ENCODE peak calls at places on chromosomes 1 and 21, in seven cellular contexts. O, H, V, A, L, R and J are unnamed samples.

GRCh38 chr1:112995890-112996289 is 39.9 kb upstream of the SLC16A1 start:
- DNase-seq in V (no peak), O (peak; percentile 39), L (no peak), R (no peak), A (no peak), H (no peak), J (no peak)

GRCh38 chr1:151729157-151729965 is 8.0 kb downstream of the RIIAD1 start:
- DNase-seq in A (no peak), O (no peak), R (peak; percentile 25), H (no peak), L (no peak), V (no peak), J (no peak)

GRCh38 chr1:205488074-205488723 is 16.3 kb upstream of the CDK18 start:
- DNase-seq in L (peak; percentile 79), V (peak; percentile 69), R (peak; percentile 82), O (peak; percentile 79), H (peak; percentile 65), A (peak; percentile 69), J (peak; percentile 55)

GRCh38 chr21:45525153-45525909 is 16.9 kb downstream of the SLC19A1 start:
- DNase-seq in H (no peak), R (peak; percentile 81), L (no peak), V (peak; percentile 67), O (no peak), A (no peak), J (no peak)

GRCh38 chr1:94418664-94419655 is 771 bp downstream of the ABCD3 start:
- DNase-seq in V (peak; percentile 70), R (peak; percentile 89), O (peak; percentile 47), L (peak; percentile 7), A (peak; percentile 22), H (peak; percentile 29), J (peak; percentile 34)

GRCh38 chr1:104621221-104621620 is 871.5 kb downstream of the AMY1C start:
- DNase-seq in V (no peak), R (no peak), O (no peak), H (no peak), A (no peak), L (no peak), J (no peak)

GRCh38 chr1:70891444-70891843 is 156.2 kb downstream of the PTGER3 start:
- DNase-seq in A (no peak), O (no peak), H (no peak), R (no peak), V (no peak), L (no peak), J (peak; percentile 52)

GRCh38 chr21:35395728-35396127 is 346.6 kb upstream of the RUNX1 start:
- DNase-seq in V (no peak), A (no peak), H (no peak), L (no peak), O (peak; percentile 54), R (no peak), J (peak; percentile 62)

GRCh38 chr1:167548059-167548932 is 5.3 kb downstream of the CREG1 start:
- DNase-seq in V (no peak), H (no peak), O (peak; percentile 90), L (no peak), A (peak; percentile 46), R (no peak), J (peak; percentile 34)

GRCh38 chr21:16770279-16770678 is 742.6 kb upstream of the CXADR start:
- DNase-seq in A (no peak), R (no peak), L (no peak), H (no peak), O (peak; percentile 1), V (no peak), J (no peak)

GRCh38 chr1:197302775-197303174 is 34.7 kb downstream of the CRB1 start:
- DNase-seq in H (no peak), L (no peak), R (no peak), A (no peak), O (no peak), V (no peak), J (peak; percentile 67)

GRCh38 chr1:182718311-182718710 is 33.9 kb upstream of the RGS8 start:
- DNase-seq in R (no peak), O (no peak), H (no peak), L (peak; percentile 26), A (peak; percentile 22), V (no peak), J (no peak)

GRCh38 chr1:93692451-93692861 is 10.8 kb upstream of the BCAR3 start:
- DNase-seq in A (peak; percentile 42), R (peak; percentile 23), V (no peak), H (no peak), O (no peak), L (no peak), J (no peak)

GRCh38 chr1:217089239-217090014 is 366.2 kb upstream of the ESRRG start:
- DNase-seq in A (peak; percentile 33), V (peak; percentile 49), H (peak; percentile 14), O (peak; percentile 64), R (no peak), L (no peak), J (no peak)

GRCh38 chr21:33586927-33587326 is 1.6 kb downstream of the DONSON start:
- DNase-seq in A (no peak), O (no peak), L (no peak), H (no peak), R (no peak), V (no peak), J (no peak)

GRCh38 chr1:147717706-147718097 is 42.7 kb downstream of the GJA5 start:
- DNase-seq in O (no peak), V (no peak), R (no peak), H (no peak), A (no peak), L (no peak), J (no peak)

GRCh38 chr1:6519935-6520621 is 28.6 kb upstream of the PLEKHG5 start:
- DNase-seq in A (no peak), H (no peak), L (no peak), O (peak; percentile 80), V (peak; percentile 32), R (no peak), J (peak; percentile 70)

GRCh38 chr1:95006681-95007080 is 66.1 kb downstream of the ALG14 start:
- DNase-seq in V (no peak), L (no peak), O (peak; percentile 29), R (no peak), A (no peak), H (no peak), J (no peak)

GRCh38 chr1:22660716-22661241 is 7.7 kb downstream of the C1QB start:
- DNase-seq in O (no peak), A (no peak), R (no peak), V (no peak), H (no peak), L (no peak), J (no peak)

GRCh38 chr1:165402517-165403111 is 42.3 kb downstream of the RXRG start:
- DNase-seq in L (no peak), H (no peak), O (no peak), V (no peak), R (no peak), A (no peak), J (no peak)

GRCh38 chr1:22341791-22342605 is 109.7 kb upstream of the ZBTB40 start:
- DNase-seq in A (no peak), H (no peak), V (peak; percentile 50), R (no peak), L (no peak), O (peak; percentile 60), J (peak; percentile 23)

GRCh38 chr1:37561794-37562132 is 5.0 kb downstream of the DNALI1 start:
- DNase-seq in V (no peak), R (peak; percentile 76), L (peak; percentile 64), O (peak; percentile 29), A (peak; percentile 61), H (peak; percentile 38), J (peak; percentile 40)
- TF ChIP-seq CTCF in V (peak; percentile 26), R (no peak), L (peak; percentile 88), O (peak; percentile 64), A (peak; percentile 51), H (peak; percentile 54), J (peak; percentile 81)

GRCh38 chr1:209029737-209030136 is 553.8 kb upstream of the CAMK1G start:
- DNase-seq in H (no peak), O (peak; percentile 2), A (no peak), L (no peak), V (no peak), R (no peak), J (no peak)
- TF ChIP-seq CTCF in H (no peak), O (no peak), A (no peak), L (no peak), V (peak; percentile 14), R (no peak), J (no peak)

GRCh38 chr1:152878042-152878441 is at the start of gene SMCP:
- DNase-seq in O (no peak), L (no peak), A (peak; percentile 9), H (peak; percentile 46), R (no peak), V (peak; percentile 9), J (no peak)
- TF ChIP-seq CTCF in O (no peak), L (peak; percentile 73), A (no peak), H (peak; percentile 57), R (no peak), V (no peak), J (peak; percentile 47)

GRCh38 chr1:24679725-24680124 is 36.6 kb downstream of the SRRM1 start:
- DNase-seq in R (no peak), A (no peak), L (no peak), O (no peak), H (no peak), V (no peak), J (no peak)

GRCh38 chr1:24688033-24688432 is 44.9 kb downstream of the SRRM1 start:
- DNase-seq in L (no peak), V (no peak), R (peak; percentile 18), A (no peak), H (no peak), O (no peak), J (no peak)

GRCh38 chr1:24688621-24689195 is 45.6 kb downstream of the SRRM1 start:
- DNase-seq in R (peak; percentile 94), A (peak; percentile 53), V (peak; percentile 79), O (peak; percentile 83), H (peak; percentile 76), L (peak; percentile 74), J (peak; percentile 66)

DNA sequence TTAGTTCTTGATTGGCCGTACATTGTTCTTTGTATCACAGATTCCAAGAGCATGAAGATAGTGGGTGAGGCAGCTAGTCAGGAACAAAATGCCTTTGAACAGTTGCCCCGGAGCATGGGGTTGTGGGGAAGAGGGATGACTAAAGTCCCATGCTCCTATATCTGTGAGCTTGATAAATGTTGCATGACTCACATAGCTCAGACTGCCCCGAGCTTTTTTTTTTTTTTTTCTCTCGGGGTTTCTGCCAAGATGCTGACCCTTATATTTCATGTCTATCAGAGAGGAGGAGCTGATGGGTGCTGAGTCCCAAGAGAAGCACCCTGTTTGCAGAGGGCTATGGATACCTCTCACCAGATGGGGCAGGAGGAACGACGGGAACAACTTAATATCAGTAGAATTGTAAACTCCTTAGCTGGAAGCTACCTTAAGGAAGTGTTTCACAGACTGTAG is 40.6 kb downstream of the SRRM1 start:
- DNase-seq in L (no peak), A (peak; percentile 85), R (peak; percentile 10), O (peak; percentile 92), V (no peak), H (no peak), J (peak; percentile 98)
- TF ChIP-seq CTCF in L (no peak), A (no peak), R (no peak), O (no peak), V (no peak), H (no peak), J (no peak)

DNA sequence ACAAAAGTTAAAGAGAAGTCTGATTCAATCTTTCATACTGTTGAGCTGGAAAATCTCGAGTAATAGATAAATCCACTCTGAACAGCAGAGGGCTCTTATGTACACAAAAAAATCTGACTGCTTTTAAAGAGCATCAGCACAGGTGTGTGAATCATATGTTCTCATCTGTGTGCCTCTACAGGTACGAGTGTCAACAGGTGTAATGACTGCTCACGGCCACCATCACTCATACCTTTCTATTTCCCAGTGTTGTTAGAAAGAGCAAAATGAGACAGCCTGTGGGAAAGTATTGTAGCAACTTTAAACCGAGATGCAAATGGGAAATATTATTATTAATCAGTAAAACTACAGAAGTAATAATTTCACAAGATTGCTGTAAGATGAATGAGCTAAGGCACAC is 49.0 kb upstream of the SCAF4 start:
- DNase-seq in O (no peak), H (no peak), V (no peak), L (peak; percentile 67), A (peak; percentile 10), R (no peak), J (no peak)
- TF ChIP-seq CTCF in O (no peak), H (no peak), V (peak; percentile 12), L (peak; percentile 80), A (peak; percentile 27), R (no peak), J (peak; percentile 42)